ENCODE peak calls at places on chromosomes 7 and 10, in seven cellular contexts. W, I, N, O, Z, Y and M are unnamed samples.

GRCh38 chr10:121291828-121292227 is 306.4 kb downstream of the FGFR2 start:
- DNase-seq in Y (no peak), I (no peak), N (no peak), O (no peak), W (no peak), Z (no peak), M (no peak)

GRCh38 chr7:151076863-151077704 is 3.5 kb downstream of the FASTK start:
- DNase-seq in Y (no peak), I (no peak), O (no peak), N (peak), W (peak), Z (no peak), M (no peak)

GRCh38 chr7:137032436-137032835 is 164.0 kb downstream of the CHRM2 start:
- DNase-seq in Z (no peak), O (no peak), Y (no peak), W (no peak), I (no peak), N (no peak), M (no peak)

GRCh38 chr10:71241114-71241898 is 28.9 kb downstream of the UNC5B start:
- DNase-seq in O (no peak), W (no peak), Z (peak), Y (peak), N (no peak), I (peak), M (no peak)

GRCh38 chr7:25495342-25495855 is 267.1 kb upstream of the NPVF start:
- DNase-seq in I (peak), Z (no peak), Y (peak), N (no peak), O (no peak), W (no peak), M (no peak)

GRCh38 chr7:131511774-131512535 is 44.5 kb downstream of the PODXL start:
- DNase-seq in Z (no peak), Y (no peak), N (no peak), O (no peak), W (no peak), I (no peak), M (no peak)

GRCh38 chr7:28626629-28627262 is 214.4 kb downstream of the CREB5 start:
- DNase-seq in I (no peak), N (no peak), Z (peak), W (peak), Y (no peak), O (peak), M (peak)

GRCh38 chr10:103849880-103850571 is 5.3 kb downstream of the SH3PXD2A start:
- DNase-seq in O (no peak), Z (peak), N (no peak), I (peak), Y (no peak), W (no peak), M (no peak)

DNA sequence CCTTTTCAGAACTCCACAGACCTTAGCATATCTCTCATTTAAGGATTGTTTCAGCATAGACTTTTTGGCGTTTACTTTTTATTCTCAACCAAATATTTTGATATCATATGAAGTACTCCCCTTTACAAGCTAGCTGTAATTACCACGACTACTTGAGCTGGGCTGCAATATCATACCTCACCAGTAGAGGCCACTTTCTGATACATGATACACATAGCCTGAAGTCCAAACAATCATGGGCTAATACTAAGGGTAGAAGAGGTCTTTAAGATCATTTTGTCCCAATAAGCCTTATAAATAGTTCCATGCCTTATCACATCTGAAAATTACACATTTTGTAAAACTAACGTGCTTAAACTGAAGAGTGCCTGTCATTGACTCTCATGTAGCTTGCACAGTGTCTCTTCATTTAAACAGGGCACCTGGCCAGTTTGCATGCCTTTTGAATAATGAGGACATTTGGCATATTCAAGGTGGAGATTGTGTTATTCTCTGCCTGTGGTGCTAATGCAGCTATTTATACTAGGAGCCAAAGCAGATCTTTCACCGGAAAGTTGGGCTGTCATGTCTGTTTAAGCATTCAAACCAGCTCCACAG is 403.7 kb upstream of the ZMIZ1 start:
- DNase-seq in I (no peak), Z (peak), Y (no peak), O (no peak), W (peak), N (no peak), M (no peak)
- TF ChIP-seq CTCF in I (peak), Z (peak), Y (peak), O (peak), W (peak), N (peak), M (peak)

GRCh38 chr7:2821161-2821841 is 22.8 kb downstream of the GNA12 start:
- DNase-seq in Y (no peak), W (peak), Z (peak), O (no peak), N (no peak), I (no peak), M (peak)
- TF ChIP-seq CTCF in Y (no peak), W (peak), Z (no peak), O (peak), N (no peak), I (no peak), M (peak)

DNA sequence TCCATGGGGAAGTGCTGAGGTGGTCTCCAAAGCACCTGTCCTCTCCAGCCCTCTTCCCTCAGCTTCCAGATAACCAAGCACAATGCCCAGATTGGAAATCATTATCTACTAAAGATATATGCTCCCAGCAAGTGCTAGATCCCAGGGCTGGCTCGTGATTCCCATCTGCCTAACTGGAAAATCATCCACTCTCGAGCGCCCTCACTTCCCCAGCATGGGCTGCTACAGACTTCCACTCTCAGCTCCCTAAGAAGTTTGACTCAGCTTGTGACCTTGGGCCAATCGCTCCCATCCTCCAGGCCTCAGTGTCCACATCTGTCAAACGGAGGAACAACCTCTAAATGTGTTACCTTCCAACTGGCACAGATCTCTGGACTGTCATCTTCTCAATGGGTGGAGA is 112.4 kb upstream of the ZMIZ1 start:
- DNase-seq in N (no peak), W (no peak), I (no peak), Y (no peak), O (no peak), Z (no peak), M (no peak)
- TF ChIP-seq CTCF in N (no peak), W (peak), I (no peak), Y (no peak), O (no peak), Z (no peak), M (no peak)

GRCh38 chr7:101814081-101814995 is 3.1 kb upstream of the CUX1 start:
- DNase-seq in I (peak), O (peak), W (peak), N (peak), Z (peak), Y (peak), M (peak)
- TF ChIP-seq CTCF in I (peak), O (peak), W (peak), N (peak), Z (no peak), Y (peak), M (peak)

DNA sequence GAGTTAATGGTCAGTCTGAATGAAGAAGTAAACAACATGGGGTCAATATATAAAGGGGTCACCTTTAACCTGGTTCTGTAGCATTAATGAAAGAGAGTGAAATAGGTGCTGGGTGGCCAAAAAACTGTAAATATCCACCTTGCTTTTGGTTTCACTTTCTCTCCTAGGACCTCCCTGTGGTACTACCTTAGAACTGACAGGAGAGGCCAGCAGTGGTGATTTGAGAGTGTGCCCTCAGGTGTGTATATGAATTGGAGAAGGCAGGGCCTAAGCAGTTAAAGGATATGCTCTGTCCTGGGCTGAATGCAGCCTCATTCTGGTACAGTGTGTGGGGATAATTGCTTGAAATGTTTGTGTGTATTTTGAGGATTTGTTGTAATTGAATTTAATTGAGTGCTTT is 62.0 kb downstream of the BBS9 start:
- DNase-seq in Z (no peak), Y (no peak), W (peak), O (no peak), I (no peak), N (no peak), M (peak)
- TF ChIP-seq CTCF in Z (no peak), Y (no peak), W (no peak), O (no peak), I (no peak), N (no peak), M (peak)

GRCh38 chr10:113854019-113854756 is at the start of the genes DCLRE1A and NHLRC2:
- DNase-seq in I (peak), N (peak), Y (peak), O (peak), W (peak), Z (peak), M (peak)

GRCh38 chr10:113856563-113856962 is 2.1 kb downstream of the NHLRC2 start:
- DNase-seq in Y (no peak), I (no peak), Z (peak), O (no peak), W (no peak), N (no peak), M (no peak)

GRCh38 chr10:113857210-113857609 is 2.7 kb downstream of the NHLRC2 start:
- DNase-seq in Y (no peak), O (no peak), I (no peak), N (no peak), W (no peak), Z (peak), M (no peak)

GRCh38 chr10:113853577-113854018 is 284 bp downstream of the DCLRE1A start:
- DNase-seq in I (no peak), N (no peak), Y (no peak), W (no peak), Z (no peak), O (no peak), M (no peak)

DNA sequence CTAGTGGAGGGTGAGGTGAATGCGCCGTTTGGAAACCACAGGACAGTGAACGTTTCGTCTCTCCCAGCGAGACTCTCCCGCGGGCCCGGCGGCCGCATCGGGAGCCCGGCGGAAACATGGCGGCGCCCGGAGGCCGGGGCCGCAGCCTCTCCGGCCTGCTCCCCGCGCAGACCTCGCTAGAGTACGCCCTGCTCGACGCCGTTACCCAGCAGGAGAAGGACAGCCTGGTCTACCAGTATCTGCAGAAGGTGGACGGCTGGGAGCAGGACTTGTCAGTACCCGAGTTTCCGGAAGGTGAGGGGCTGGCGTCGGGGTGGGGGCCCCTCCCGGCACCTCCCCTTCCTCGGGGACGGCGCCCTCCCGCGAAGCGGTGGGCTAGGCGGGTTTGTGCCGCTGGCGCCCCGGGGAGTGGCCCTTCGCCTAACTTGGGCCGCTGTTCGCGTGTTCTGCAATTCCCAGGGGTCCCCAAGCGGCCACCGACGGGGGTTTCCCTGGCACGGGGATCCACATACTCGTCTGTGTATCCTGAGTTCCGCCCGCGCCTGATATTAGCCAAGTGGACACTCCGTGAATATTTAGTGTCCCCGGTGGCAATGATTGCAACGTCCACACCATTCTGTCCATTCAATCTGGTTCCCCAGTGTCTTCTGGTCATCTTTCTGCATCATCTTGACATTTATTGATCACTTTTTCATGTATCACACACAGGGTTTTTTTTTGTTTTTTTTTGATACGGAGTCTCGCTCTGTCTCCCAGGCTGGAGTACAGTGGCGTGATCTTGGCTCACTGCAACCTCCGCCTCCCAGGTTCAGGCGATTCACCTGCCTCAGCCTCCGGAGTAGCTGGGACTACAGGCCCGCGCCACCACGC is 531 bp downstream of the NHLRC2 start:
- DNase-seq in O (peak), Z (peak), N (peak), W (peak), I (peak), Y (peak), M (peak)
- TF ChIP-seq CTCF in O (no peak), Z (no peak), N (no peak), W (no peak), I (no peak), Y (no peak), M (no peak)